ENCODE peak calls at places on chromosome 7, in seven cellular contexts. One of them, this sample, is unnamed.
A peak's percentile ranks its signal among the peaks of the same experiment; 100 is the strongest.

GRCh38 chr7:32569388-32570289 is 74.3 kb downstream of the AVL9 start:
- DNase-seq in AG09309: no peak
- DNase-seq in cardiac muscle cell: no peak
- DNase-seq in heart right ventricle: no peak
- DNase-seq in pancreas: no peak
- DNase-seq in HFF-Myc: no peak
- DNase-seq in DND-41: no peak
- DNase-seq in this sample: peak; percentile 59

GRCh38 chr7:36155811-36156361 is 2.8 kb downstream of the EEPD1 start:
- DNase-seq in cardiac muscle cell: no peak
- DNase-seq in heart right ventricle: peak; percentile 53
- DNase-seq in DND-41: peak; percentile 24
- DNase-seq in AG09309: no peak
- DNase-seq in HFF-Myc: no peak
- DNase-seq in pancreas: peak; percentile 72
- DNase-seq in this sample: no peak

GRCh38 chr7:2009541-2010001 is 223.2 kb downstream of the MAD1L1 start:
- DNase-seq in AG09309: no peak
- DNase-seq in HFF-Myc: no peak
- DNase-seq in cardiac muscle cell: no peak
- DNase-seq in pancreas: no peak
- DNase-seq in DND-41: no peak
- DNase-seq in heart right ventricle: peak; percentile 72
- DNase-seq in this sample: no peak

GRCh38 chr7:22419488-22419887 is 62.5 kb upstream of the RAPGEF5 start:
- DNase-seq in HFF-Myc: no peak
- DNase-seq in pancreas: no peak
- DNase-seq in cardiac muscle cell: no peak
- DNase-seq in heart right ventricle: no peak
- DNase-seq in DND-41: no peak
- DNase-seq in AG09309: no peak
- DNase-seq in this sample: no peak

GRCh38 chr7:128447944-128448556 is 7.6 kb upstream of the HILPDA start:
- DNase-seq in pancreas: no peak
- DNase-seq in HFF-Myc: no peak
- DNase-seq in heart right ventricle: no peak
- DNase-seq in AG09309: no peak
- DNase-seq in DND-41: no peak
- DNase-seq in cardiac muscle cell: no peak
- DNase-seq in this sample: no peak

GRCh38 chr7:15737586-15737985 is 51.1 kb upstream of the MEOX2 start:
- DNase-seq in AG09309: no peak
- DNase-seq in cardiac muscle cell: peak; percentile 16
- DNase-seq in DND-41: no peak
- DNase-seq in heart right ventricle: no peak
- DNase-seq in pancreas: no peak
- DNase-seq in HFF-Myc: no peak
- DNase-seq in this sample: no peak

GRCh38 chr7:104625956-104626355 is 297.6 kb downstream of the LHFPL3 start:
- DNase-seq in pancreas: no peak
- DNase-seq in HFF-Myc: no peak
- DNase-seq in DND-41: no peak
- DNase-seq in heart right ventricle: no peak
- DNase-seq in cardiac muscle cell: no peak
- DNase-seq in AG09309: no peak
- DNase-seq in this sample: no peak

GRCh38 chr7:8564296-8564695 is 130.9 kb downstream of the NXPH1 start:
- DNase-seq in HFF-Myc: no peak
- DNase-seq in pancreas: no peak
- DNase-seq in heart right ventricle: no peak
- DNase-seq in DND-41: no peak
- DNase-seq in AG09309: no peak
- DNase-seq in cardiac muscle cell: no peak
- DNase-seq in this sample: no peak

GRCh38 chr7:140646931-140647647 is 6.5 kb upstream of the DENND2A start:
- DNase-seq in pancreas: peak; percentile 22
- DNase-seq in heart right ventricle: peak; percentile 31
- DNase-seq in DND-41: peak; percentile 13
- DNase-seq in HFF-Myc: no peak
- DNase-seq in cardiac muscle cell: peak; percentile 32
- DNase-seq in AG09309: no peak
- DNase-seq in this sample: no peak

GRCh38 chr7:122438001-122438400 is 133.5 kb upstream of the FEZF1 start:
- DNase-seq in pancreas: no peak
- DNase-seq in AG09309: no peak
- DNase-seq in heart right ventricle: no peak
- DNase-seq in cardiac muscle cell: no peak
- DNase-seq in DND-41: no peak
- DNase-seq in HFF-Myc: no peak
- DNase-seq in this sample: no peak

GRCh38 chr7:27148776-27149641 is 1.4 kb upstream of the HOXA6 start:
- DNase-seq in DND-41: no peak
- DNase-seq in AG09309: no peak
- DNase-seq in heart right ventricle: no peak
- DNase-seq in cardiac muscle cell: no peak
- DNase-seq in pancreas: no peak
- DNase-seq in HFF-Myc: no peak
- DNase-seq in this sample: no peak

GRCh38 chr7:47435889-47436312 is 146.0 kb downstream of the TNS3 start:
- DNase-seq in pancreas: no peak
- DNase-seq in AG09309: peak; percentile 52
- DNase-seq in HFF-Myc: peak; percentile 31
- DNase-seq in cardiac muscle cell: peak; percentile 88
- DNase-seq in heart right ventricle: peak; percentile 68
- DNase-seq in DND-41: no peak
- DNase-seq in this sample: no peak

GRCh38 chr7:43283706-43284105 is 171.3 kb downstream of the HECW1 start:
- DNase-seq in DND-41: no peak
- DNase-seq in HFF-Myc: no peak
- DNase-seq in cardiac muscle cell: no peak
- DNase-seq in pancreas: no peak
- DNase-seq in heart right ventricle: no peak
- DNase-seq in AG09309: no peak
- DNase-seq in this sample: no peak

GRCh38 chr7:43278088-43278644 is 165.7 kb downstream of the HECW1 start:
- DNase-seq in DND-41: no peak
- DNase-seq in AG09309: no peak
- DNase-seq in cardiac muscle cell: no peak
- DNase-seq in pancreas: no peak
- DNase-seq in HFF-Myc: no peak
- DNase-seq in heart right ventricle: no peak
- DNase-seq in this sample: no peak

DNA sequence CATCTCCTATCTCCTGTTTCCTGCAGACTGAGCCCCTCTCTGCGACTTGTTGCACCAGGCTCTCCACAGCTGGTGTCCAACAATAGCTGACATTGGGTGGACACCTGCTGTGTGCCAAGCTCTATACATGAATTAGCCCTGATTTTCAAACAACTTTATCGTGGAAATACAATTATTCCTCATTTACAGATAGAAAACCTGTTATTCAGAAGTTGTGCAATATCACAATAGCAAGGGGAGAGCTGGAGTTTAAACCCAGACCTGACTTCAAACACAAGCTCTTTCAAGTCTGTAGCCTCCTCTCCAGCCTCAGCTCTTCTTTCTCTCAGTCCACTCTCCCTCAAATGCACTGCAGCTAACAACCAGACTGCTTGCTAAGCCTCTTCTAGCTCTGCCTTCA is 168.8 kb downstream of the HECW1 start:
- DNase-seq in cardiac muscle cell: no peak
- DNase-seq in AG09309: no peak
- DNase-seq in pancreas: no peak
- DNase-seq in heart right ventricle: no peak
- DNase-seq in DND-41: no peak
- DNase-seq in HFF-Myc: no peak
- DNase-seq in this sample: no peak
- TF ChIP-seq CTCF in cardiac muscle cell: no peak
- TF ChIP-seq CTCF in AG09309: no peak
- TF ChIP-seq CTCF in pancreas: no peak
- TF ChIP-seq CTCF in heart right ventricle: no peak
- TF ChIP-seq CTCF in DND-41: no peak
- TF ChIP-seq CTCF in HFF-Myc: no peak
- TF ChIP-seq CTCF in this sample: no peak

DNA sequence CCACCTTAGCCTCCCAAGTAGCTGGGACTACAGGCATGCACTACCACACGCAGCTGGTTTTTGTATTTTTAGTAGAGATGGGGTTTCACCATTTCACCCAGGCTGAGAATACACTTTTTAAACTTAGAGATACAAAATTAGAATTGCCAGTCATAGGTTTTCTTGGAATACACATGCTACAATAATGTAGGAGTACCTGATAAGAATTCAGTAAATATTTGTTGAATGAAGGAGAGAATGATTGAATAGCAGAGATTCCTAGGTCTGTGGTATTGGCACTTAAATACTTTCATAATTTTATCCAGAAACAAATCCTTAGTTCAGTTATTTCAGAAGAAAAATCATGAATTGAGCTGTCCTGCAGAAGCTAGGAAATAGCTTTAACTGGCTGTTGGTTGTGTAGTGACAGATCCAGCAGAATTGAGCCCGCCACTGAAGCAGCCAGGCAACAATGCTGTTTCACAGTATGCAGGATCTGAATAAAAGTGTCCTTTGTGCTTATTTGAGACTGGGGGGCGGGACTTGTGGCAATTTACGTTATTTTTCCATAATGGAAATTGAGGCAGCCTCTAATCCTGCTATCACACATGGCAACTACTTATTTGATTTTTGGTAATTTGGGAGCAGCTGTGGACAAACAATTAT is 31.5 kb downstream of the NRF1 start:
- DNase-seq in AG09309: no peak
- DNase-seq in cardiac muscle cell: peak; percentile 8
- DNase-seq in DND-41: no peak
- DNase-seq in pancreas: no peak
- DNase-seq in heart right ventricle: no peak
- DNase-seq in HFF-Myc: no peak
- DNase-seq in this sample: no peak
- TF ChIP-seq CTCF in AG09309: no peak
- TF ChIP-seq CTCF in cardiac muscle cell: no peak
- TF ChIP-seq CTCF in DND-41: no peak
- TF ChIP-seq CTCF in pancreas: no peak
- TF ChIP-seq CTCF in heart right ventricle: no peak
- TF ChIP-seq CTCF in HFF-Myc: no peak
- TF ChIP-seq CTCF in this sample: no peak

DNA sequence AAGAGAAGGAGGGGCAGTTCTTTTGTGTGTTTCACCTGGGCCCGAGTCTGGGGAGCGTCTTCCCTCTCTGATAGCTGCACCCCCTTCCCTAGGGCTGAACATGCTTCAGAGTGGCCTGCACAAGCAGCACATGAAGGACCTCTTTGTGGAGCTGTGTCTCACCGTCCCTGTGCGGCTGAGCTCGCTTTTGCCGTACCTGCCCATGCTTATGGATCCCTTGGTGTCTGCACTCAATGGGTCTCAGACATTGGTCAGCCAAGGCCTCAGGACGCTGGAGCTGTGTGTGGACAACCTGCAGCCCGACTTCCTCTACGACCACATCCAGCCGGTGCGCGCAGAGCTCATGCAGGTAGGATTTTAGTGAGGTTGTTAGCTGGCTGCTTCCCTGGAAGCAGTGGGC is 39.0 kb downstream of the TRRAP start:
- DNase-seq in heart right ventricle: no peak
- DNase-seq in DND-41: no peak
- DNase-seq in HFF-Myc: no peak
- DNase-seq in cardiac muscle cell: no peak
- DNase-seq in AG09309: no peak
- DNase-seq in pancreas: no peak
- DNase-seq in this sample: no peak
- TF ChIP-seq CTCF in heart right ventricle: no peak
- TF ChIP-seq CTCF in DND-41: no peak
- TF ChIP-seq CTCF in HFF-Myc: no peak
- TF ChIP-seq CTCF in cardiac muscle cell: no peak
- TF ChIP-seq CTCF in AG09309: no peak
- TF ChIP-seq CTCF in pancreas: no peak
- TF ChIP-seq CTCF in this sample: no peak

GRCh38 chr7:97845622-97846203 is 26.5 kb downstream of the ASNS start:
- DNase-seq in HFF-Myc: peak; percentile 11
- DNase-seq in DND-41: no peak
- DNase-seq in pancreas: no peak
- DNase-seq in heart right ventricle: no peak
- DNase-seq in cardiac muscle cell: peak; percentile 40
- DNase-seq in AG09309: no peak
- DNase-seq in this sample: peak; percentile 10
- TF ChIP-seq CTCF in HFF-Myc: peak; percentile 19
- TF ChIP-seq CTCF in DND-41: peak; percentile 58
- TF ChIP-seq CTCF in pancreas: peak; percentile 9
- TF ChIP-seq CTCF in heart right ventricle: peak; percentile 36
- TF ChIP-seq CTCF in cardiac muscle cell: peak; percentile 47
- TF ChIP-seq CTCF in AG09309: peak; percentile 42
- TF ChIP-seq CTCF in this sample: peak; percentile 52

GRCh38 chr7:44921607-44922350 is 36.4 kb upstream of the PURB start:
- DNase-seq in DND-41: peak; percentile 87
- DNase-seq in heart right ventricle: peak; percentile 94
- DNase-seq in pancreas: peak; percentile 72
- DNase-seq in AG09309: peak; percentile 7
- DNase-seq in HFF-Myc: peak; percentile 25
- DNase-seq in cardiac muscle cell: peak; percentile 81
- DNase-seq in this sample: no peak
- TF ChIP-seq CTCF in DND-41: peak; percentile 91
- TF ChIP-seq CTCF in heart right ventricle: peak; percentile 94
- TF ChIP-seq CTCF in pancreas: peak; percentile 75
- TF ChIP-seq CTCF in AG09309: peak; percentile 89
- TF ChIP-seq CTCF in HFF-Myc: peak; percentile 85
- TF ChIP-seq CTCF in cardiac muscle cell: peak; percentile 82
- TF ChIP-seq CTCF in this sample: peak; percentile 88

DNA sequence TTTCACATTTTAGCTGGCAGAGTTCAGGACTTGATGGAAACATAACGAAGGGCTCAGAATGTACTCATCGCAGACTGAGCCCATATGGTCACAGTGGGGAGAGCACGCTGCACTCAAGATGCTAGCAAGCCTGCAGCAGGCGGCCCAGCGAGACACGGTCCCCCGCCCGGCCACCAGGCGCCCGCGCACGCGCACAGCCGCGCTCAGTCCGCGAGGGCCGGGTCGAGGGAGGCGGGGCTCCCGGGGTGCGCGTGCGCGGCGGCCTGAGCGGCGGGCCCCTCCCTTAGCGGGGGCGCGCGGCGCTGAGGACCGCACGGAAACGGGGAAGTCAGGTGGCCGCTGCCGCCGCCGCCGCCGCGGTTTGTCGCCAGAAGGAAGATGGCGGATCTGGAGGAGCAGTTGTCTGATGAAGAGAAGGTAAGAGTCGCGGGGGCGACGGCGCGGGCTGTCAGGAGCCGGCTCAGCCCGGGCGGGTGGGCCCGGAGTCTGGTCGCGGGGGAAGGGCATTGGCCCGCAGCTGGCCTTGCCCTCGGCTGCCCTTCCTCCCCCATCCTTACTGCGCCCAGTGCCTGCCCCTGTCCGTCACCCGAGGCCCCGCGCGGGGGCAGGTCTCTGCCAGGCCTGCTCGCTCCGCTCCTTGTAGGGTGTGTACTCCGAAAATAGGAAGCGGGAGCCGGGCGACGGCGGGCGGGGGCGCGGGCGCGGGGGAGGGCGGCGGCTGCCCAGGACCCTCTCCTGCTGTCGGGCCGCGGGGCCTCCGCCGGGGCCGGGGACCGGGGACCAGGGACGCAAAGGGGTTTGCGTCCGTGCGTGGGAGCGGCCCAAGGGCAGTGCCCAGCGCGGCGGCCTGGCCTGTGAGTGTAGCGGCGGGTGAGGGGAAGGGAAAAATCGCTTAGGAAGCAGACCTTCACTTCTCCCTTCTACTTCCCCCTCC is at the start of gene CAPZA2:
- DNase-seq in heart right ventricle: peak; percentile 96
- DNase-seq in cardiac muscle cell: peak; percentile 94
- DNase-seq in DND-41: peak; percentile 92
- DNase-seq in HFF-Myc: peak; percentile 65
- DNase-seq in AG09309: peak; percentile 38
- DNase-seq in pancreas: peak; percentile 90
- DNase-seq in this sample: no peak
- TF ChIP-seq CTCF in heart right ventricle: no peak
- TF ChIP-seq CTCF in cardiac muscle cell: peak; percentile 14
- TF ChIP-seq CTCF in DND-41: peak; percentile 31
- TF ChIP-seq CTCF in HFF-Myc: no peak
- TF ChIP-seq CTCF in AG09309: peak; percentile 22
- TF ChIP-seq CTCF in pancreas: peak; percentile 25
- TF ChIP-seq CTCF in this sample: no peak